ENCODE peak calls at places on chromosomes 4 and X, in eight cellular contexts. A is activated CD8-positive, alpha-beta memory T cell treated with anti-CD3 and anti-CD28 coated beads for 1 hour; I is NCI-H187; W is stimulated activated CD4-positive, alpha-beta T cell treated with anti-CD3 and anti-CD28 coated beads, Interleukin-12 subunit alpha, Interleukin-12 subunit beta, amount 100 ng/mL, for 4 hours; B is cerebellum; V is kidney epithelial cell; Z is colonic mucosa; F is AG08395. Y is an unnamed sample.

GRCh38 chr4:8741513-8742226 is 130.0 kb downstream of the HMX1 start:
- DNase-seq in A (no peak), I (no peak), W (no peak), B (no peak), V (no peak), Z (no peak), F (no peak), Y (no peak)

GRCh38 chr4:76125816-76126215 is 22.4 kb downstream of the NUP54 start:
- DNase-seq in A (no peak), I (no peak), W (no peak), B (no peak), V (no peak), Z (no peak), F (no peak), Y (no peak)

GRCh38 chr4:124590480-124590879 is 122.1 kb downstream of the ANKRD50 start:
- DNase-seq in A (no peak), I (no peak), W (no peak), B (no peak), V (no peak), Z (no peak), F (no peak), Y (no peak)

GRCh38 chrX:18286322-18286831 is 65.7 kb upstream of the BEND2 start:
- DNase-seq in A (no peak), I (no peak), W (no peak), B (no peak), V (no peak), Z (no peak), F (no peak), Y (no peak)

GRCh38 chr4:16122225-16122624 is 38.4 kb upstream of the PROM1 start:
- DNase-seq in A (no peak), I (no peak), W (no peak), B (no peak), V (no peak), Z (peak), F (no peak), Y (no peak)

GRCh38 chr4:38131371-38132139 is 171.4 kb downstream of the PTTG2 start:
- DNase-seq in A (peak), I (no peak), W (peak), B (no peak), V (no peak), Z (no peak), F (no peak), Y (no peak)

GRCh38 chrX:90012395-90012794 is 90.7 kb downstream of the TGIF2LX start:
- DNase-seq in A (no peak), I (no peak), W (no peak), B (no peak), V (no peak), Z (no peak), F (no peak), Y (no peak)

GRCh38 chrX:3712080-3712869 is 1.2 kb downstream of the PRKX start:
- DNase-seq in A (no peak), I (no peak), W (peak), B (no peak), V (no peak), Z (peak), F (peak), Y (no peak)

GRCh38 chrX:41234962-41235361 is 99.0 kb upstream of the DDX3X start:
- DNase-seq in A (no peak), I (no peak), W (no peak), B (no peak), V (no peak), Z (no peak), F (no peak), Y (no peak)

GRCh38 chr4:112266823-112267222 is 18.9 kb downstream of the TIFA start:
- DNase-seq in A (no peak), I (no peak), W (no peak), B (no peak), V (no peak), Z (no peak), F (peak), Y (peak)

GRCh38 chrX:153526040-153526439 is 8.6 kb downstream of the ATP2B3 start:
- DNase-seq in A (no peak), I (no peak), W (no peak), B (no peak), V (no peak), Z (no peak), F (no peak), Y (no peak)

GRCh38 chr4:40763228-40763716 is 13.5 kb downstream of the NSUN7 start:
- DNase-seq in A (no peak), I (no peak), W (no peak), B (no peak), V (peak), Z (no peak), F (peak), Y (no peak)

GRCh38 chr4:125112536-125112935 is 202.2 kb upstream of the FAT4 start:
- DNase-seq in A (no peak), I (no peak), W (no peak), B (no peak), V (no peak), Z (no peak), F (no peak), Y (no peak)

GRCh38 chr4:91653067-91653466 is 650.7 kb upstream of the GRID2 start:
- DNase-seq in A (no peak), I (no peak), W (no peak), B (no peak), V (no peak), Z (no peak), F (no peak), Y (no peak)

GRCh38 chrX:123803331-123803983 is 56.4 kb upstream of the XIAP start:
- DNase-seq in A (no peak), I (peak), W (no peak), B (no peak), V (no peak), Z (no peak), F (peak), Y (peak)

GRCh38 chr4:77156912-77157858 is at the start of gene CCNG2:
- DNase-seq in A (peak), I (peak), W (peak), B (peak), V (no peak), Z (peak), F (peak), Y (peak)

GRCh38 chrX:153828308-153828707 is 2.0 kb downstream of the PDZD4 start:
- DNase-seq in A (no peak), I (no peak), W (no peak), B (no peak), V (no peak), Z (no peak), F (no peak), Y (no peak)

GRCh38 chr4:153792007-153792892 is 3.4 kb upstream of the SFRP2 start:
- DNase-seq in A (no peak), I (no peak), W (no peak), B (no peak), V (no peak), Z (peak), F (peak), Y (peak)

GRCh38 chrX:56802921-56803848 is 74.1 kb downstream of the NBDY start:
- DNase-seq in A (peak), I (no peak), W (peak), B (peak), V (no peak), Z (peak), F (peak), Y (no peak)

GRCh38 chrX:17737707-17738001 is 361 bp downstream of the SCML1 start:
- DNase-seq in A (no peak), I (no peak), W (no peak), B (peak), V (no peak), Z (no peak), F (no peak), Y (no peak)

GRCh38 chrX:134459683-134460004 is 321 bp upstream of the HPRT1 start:
- DNase-seq in A (no peak), I (no peak), W (no peak), B (no peak), V (no peak), Z (no peak), F (peak), Y (no peak)

GRCh38 chr4:15132739-15133138 is 130.5 kb downstream of the CPEB2 start:
- DNase-seq in A (no peak), I (no peak), W (no peak), B (no peak), V (no peak), Z (no peak), F (no peak), Y (no peak)

GRCh38 chr4:48954314-48954713 is 31.8 kb upstream of the CWH43 start:
- DNase-seq in A (no peak), I (no peak), W (no peak), B (no peak), V (no peak), Z (no peak), F (no peak), Y (peak)

GRCh38 chrX:50747471-50747900 is 66.5 kb downstream of the SHROOM4 start:
- DNase-seq in A (no peak), I (no peak), W (no peak), B (no peak), V (no peak), Z (no peak), F (peak), Y (no peak)

GRCh38 chr4:99847362-99847976 is 30.8 kb downstream of the DAPP1 start:
- DNase-seq in A (no peak), I (no peak), W (no peak), B (no peak), V (no peak), Z (no peak), F (no peak), Y (no peak)

GRCh38 chrX:2595258-2595657 is 94.5 kb upstream of the DHRSX start:
- DNase-seq in A (no peak), I (no peak), W (no peak), B (no peak), V (no peak), Z (no peak), F (no peak), Y (no peak)

GRCh38 chrX:84219551-84219950 is 31.6 kb upstream of the RPS6KA6 start:
- DNase-seq in A (no peak), I (no peak), W (no peak), B (no peak), V (peak), Z (no peak), F (no peak), Y (peak)

GRCh38 chr4:74328501-74328900 is 20.2 kb downstream of the EPGN start:
- DNase-seq in A (no peak), I (no peak), W (no peak), B (no peak), V (no peak), Z (no peak), F (no peak), Y (no peak)

GRCh38 chr4:100742045-100742444 is 224.2 kb upstream of the EMCN start:
- DNase-seq in A (no peak), I (no peak), W (no peak), B (no peak), V (peak), Z (no peak), F (peak), Y (peak)

GRCh38 chr4:15659768-15660394 is 4.7 kb upstream of the FBXL5 start:
- DNase-seq in A (no peak), I (no peak), W (no peak), B (no peak), V (no peak), Z (no peak), F (peak), Y (no peak)

GRCh38 chr4:37549003-37549402 is 137.2 kb downstream of the RELL1 start:
- DNase-seq in A (no peak), I (no peak), W (no peak), B (no peak), V (peak), Z (no peak), F (no peak), Y (peak)

GRCh38 chrX:115233497-115234219 is at the start of gene LRCH2:
- DNase-seq in A (no peak), I (no peak), W (peak), B (peak), V (no peak), Z (peak), F (peak), Y (no peak)

GRCh38 chr4:2936773-2937145 is 26.4 kb downstream of the NOP14 start:
- DNase-seq in A (no peak), I (no peak), W (no peak), B (no peak), V (no peak), Z (no peak), F (peak), Y (peak)

GRCh38 chr4:148353571-148353970 is 88.6 kb downstream of the NR3C2 start:
- DNase-seq in A (no peak), I (no peak), W (no peak), B (no peak), V (no peak), Z (no peak), F (no peak), Y (no peak)